ENCODE peak calls at places on chromosomes 6 and 20, in four cellular contexts. I is PC-3, T is MM.1S, X is upper lobe of right lung. N is an unnamed sample.

GRCh38 chr6:147852772-147853171 is 344.3 kb downstream of the SAMD5 start:
- DNase-seq in T (no peak), I (peak), X (no peak), N (no peak)

GRCh38 chr20:51512645-51513044 is 29.9 kb downstream of the NFATC2 start:
- DNase-seq in X (no peak), I (no peak), T (no peak), N (no peak)

GRCh38 chr6:143545976-143546547 is 34.5 kb upstream of the FUCA2 start:
- DNase-seq in I (no peak), X (no peak), T (peak), N (no peak)

GRCh38 chr6:139597781-139598368 is 223.4 kb upstream of the CITED2 start:
- DNase-seq in T (no peak), X (peak), I (peak), N (no peak)

GRCh38 chr6:68941345-68941744 is 306.3 kb downstream of the ADGRB3 start:
- DNase-seq in X (no peak), T (no peak), I (no peak), N (no peak)

GRCh38 chr20:24895898-24896658 is 53.0 kb upstream of the CST7 start:
- DNase-seq in I (no peak), X (peak), T (no peak), N (no peak)

GRCh38 chr20:2178328-2179232 is 77.0 kb downstream of the STK35 start:
- DNase-seq in T (no peak), X (no peak), I (no peak), N (no peak)

GRCh38 chr6:35897036-35897435 is 23.9 kb downstream of the SRPK1 start:
- DNase-seq in I (no peak), X (no peak), T (no peak), N (no peak)

GRCh38 chr20:43187476-43188233 is 2.1 kb downstream of the PTPRT start:
- DNase-seq in I (peak), X (peak), T (peak), N (peak)

GRCh38 chr20:4247261-4247660 is 231.9 kb upstream of the RNF24 start:
- DNase-seq in I (no peak), T (no peak), X (no peak), N (no peak)
- H3K4me3 ChIP-seq in I (peak), T (no peak), X (no peak), N (no peak)

GRCh38 chr20:62433655-62434054 is 6.3 kb upstream of the RBBP8NL start:
- DNase-seq in T (no peak), I (no peak), X (no peak), N (no peak)
- H3K4me3 ChIP-seq in T (no peak), I (no peak), X (no peak), N (no peak)

GRCh38 chr6:113162739-113163138 is 694.4 kb upstream of the MARCKS start:
- DNase-seq in T (no peak), I (no peak), X (no peak), N (no peak)
- H3K4me3 ChIP-seq in T (no peak), I (no peak), X (no peak), N (no peak)

GRCh38 chr6:169097336-169098052 is 156.2 kb downstream of the THBS2 start:
- DNase-seq in T (no peak), X (no peak), I (peak), N (no peak)
- H3K4me3 ChIP-seq in T (no peak), X (no peak), I (no peak), N (no peak)

GRCh38 chr6:10395946-10396577 is 18.8 kb downstream of the TFAP2A start:
- DNase-seq in T (no peak), I (no peak), X (no peak), N (peak)
- H3K4me3 ChIP-seq in T (no peak), I (no peak), X (no peak), N (no peak)

GRCh38 chr6:111355156-111355555 is 127.9 kb downstream of the REV3L start:
- DNase-seq in T (no peak), I (no peak), X (no peak), N (no peak)

GRCh38 chr6:111354751-111355150 is 128.3 kb downstream of the REV3L start:
- DNase-seq in I (no peak), X (no peak), T (no peak), N (no peak)

GRCh38 chr6:111356551-111356950 is 126.5 kb downstream of the REV3L start:
- DNase-seq in X (no peak), T (no peak), I (no peak), N (no peak)

GRCh38 chr6:111358454-111358853 is 124.6 kb downstream of the REV3L start:
- DNase-seq in I (peak), X (no peak), T (no peak), N (no peak)

GRCh38 chr6:111357680-111358079 is 125.3 kb downstream of the REV3L start:
- DNase-seq in T (no peak), I (no peak), X (no peak), N (no peak)
- H3K4me3 ChIP-seq in T (no peak), I (no peak), X (no peak), N (no peak)

GRCh38 chr20:63498950-63499332 is at the start of gene EEF1A2:
- DNase-seq in T (no peak), X (peak), I (peak), N (peak)

GRCh38 chr20:63497946-63498935 is 642 bp downstream of the EEF1A2 start:
- DNase-seq in X (peak), I (peak), T (no peak), N (peak)

GRCh38 chr20:63500151-63500901 is 1.4 kb upstream of the EEF1A2 start:
- DNase-seq in I (no peak), X (peak), T (no peak), N (peak)

GRCh38 chr20:63500902-63501817 is 2.3 kb upstream of the EEF1A2 start:
- DNase-seq in I (no peak), T (no peak), X (no peak), N (no peak)

DNA sequence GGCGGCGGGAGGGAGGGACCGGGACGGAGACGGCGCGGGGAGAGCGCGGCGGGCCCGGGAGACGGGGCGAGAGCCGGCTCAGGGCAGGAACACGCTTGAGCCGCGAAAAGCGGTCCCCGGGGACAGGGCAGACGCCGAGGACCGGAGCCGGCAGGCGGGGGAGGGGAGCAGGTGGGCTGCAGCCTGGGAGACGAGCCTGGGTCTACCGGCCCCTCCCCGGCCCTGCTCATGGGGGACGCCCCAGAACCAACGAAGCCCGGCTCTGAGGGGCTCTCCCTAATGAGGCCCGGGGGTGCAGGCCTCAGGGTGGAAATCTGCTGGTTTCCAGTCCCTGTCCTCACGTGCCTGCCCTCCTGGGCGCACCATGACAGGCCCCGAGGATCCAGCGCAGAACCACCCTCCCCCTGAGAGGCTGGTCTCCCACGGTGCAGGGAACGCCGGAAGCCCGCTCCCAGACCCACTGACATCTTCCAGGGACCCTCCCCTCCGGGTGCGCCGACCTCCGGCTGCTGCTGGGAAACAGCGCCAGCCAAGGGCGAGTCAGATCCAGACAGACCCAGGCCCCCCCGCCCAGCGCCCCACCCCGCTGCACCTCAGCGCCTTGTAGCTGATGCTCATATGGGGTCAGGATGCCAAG is 568 bp upstream of the EEF1A2 start:
- DNase-seq in I (no peak), T (no peak), X (peak), N (peak)
- H3K4me3 ChIP-seq in I (peak), T (no peak), X (peak), N (peak)

GRCh38 chr6:26595669-26596269 is 984 bp upstream of the ABT1 start:
- DNase-seq in I (peak), X (peak), T (peak), N (peak)
- H3K4me3 ChIP-seq in I (peak), X (peak), T (peak), N (peak)

DNA sequence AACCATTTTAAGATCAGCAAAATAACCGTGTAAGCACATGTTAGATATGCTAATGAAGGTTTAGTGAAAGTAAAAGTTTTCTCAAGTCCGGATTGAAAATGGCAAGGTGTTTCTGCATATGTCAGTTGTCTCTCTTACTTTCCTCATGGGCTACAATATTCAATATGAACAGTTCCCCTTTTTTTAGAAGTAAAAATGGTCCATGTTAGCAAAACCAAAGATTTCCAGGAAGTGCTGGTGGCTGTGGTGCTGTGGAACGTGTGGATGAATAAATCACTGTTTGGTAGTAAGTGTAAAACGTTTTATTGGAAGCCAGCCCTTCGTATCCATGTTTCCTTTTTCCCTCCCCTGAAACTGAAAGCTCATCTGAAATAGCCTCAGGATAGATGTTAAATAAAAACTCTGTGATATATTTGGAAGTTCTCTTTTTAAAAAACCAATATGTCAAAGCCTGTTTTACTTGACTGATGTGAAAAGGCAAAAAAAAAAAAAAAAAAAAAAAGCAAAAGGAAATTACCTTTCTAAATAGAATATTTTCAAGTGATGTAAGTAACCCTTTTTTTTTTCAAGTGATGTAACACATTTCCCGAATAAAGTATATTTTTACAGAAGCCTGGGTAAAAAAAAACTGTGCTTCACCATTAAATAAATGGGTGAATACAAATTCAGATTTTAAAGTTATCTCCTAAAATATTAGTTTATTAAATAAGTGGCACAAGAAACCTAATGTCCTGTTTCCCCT is 41.9 kb downstream of the PLEKHG1 start:
- DNase-seq in X (no peak), T (peak), I (no peak), N (no peak)
- H3K4me3 ChIP-seq in X (peak), T (no peak), I (no peak), N (no peak)

DNA sequence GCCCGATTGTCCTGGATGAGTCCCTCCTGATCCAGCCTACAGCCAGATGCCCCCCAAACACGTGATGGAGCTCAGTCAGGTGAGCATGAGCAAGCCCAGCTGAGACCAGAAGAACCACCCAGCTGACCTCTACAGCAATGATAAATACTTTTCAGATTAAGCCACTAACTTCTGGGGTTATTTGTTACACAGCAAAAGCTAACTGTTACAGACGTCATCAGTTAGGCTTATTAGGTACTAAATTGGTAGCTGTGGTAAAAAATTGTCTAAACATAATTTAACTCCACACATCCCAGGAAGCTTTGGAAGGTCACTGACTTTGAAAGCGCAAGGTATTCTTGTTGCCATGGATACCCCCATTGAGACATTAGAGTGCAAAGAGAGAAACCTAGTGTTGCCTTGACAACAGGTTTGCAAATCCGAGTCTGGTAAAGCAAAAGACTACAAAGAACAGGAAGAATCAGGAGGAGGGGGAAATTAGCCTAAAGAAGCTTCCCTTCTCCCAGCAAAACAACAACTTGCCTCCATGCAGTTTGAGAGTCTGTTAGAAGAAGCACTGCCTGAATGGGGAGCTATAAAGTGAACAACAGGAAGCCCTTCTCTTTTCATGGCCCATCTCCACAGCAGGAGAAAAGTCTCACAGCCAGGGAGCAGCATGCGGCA is 41.8 kb upstream of the ZNF831 start:
- DNase-seq in T (no peak), I (no peak), X (no peak), N (no peak)
- H3K4me3 ChIP-seq in T (no peak), I (no peak), X (no peak), N (no peak)

N was measured in H7.